ENCODE peak calls at places on chromosomes 13 and 19, in five cellular contexts. A, X, Y, Q and U are unnamed samples.

GRCh38 chr19:12139309-12139708 is 841 bp downstream of the ZNF20 start:
- DNase-seq in A (no peak), X (no peak), Y (no peak), Q (no peak), U (no peak)

GRCh38 chr13:112768795-112769411 is 79.1 kb downstream of the ATP11A start:
- DNase-seq in A (no peak), X (peak), Y (no peak), Q (no peak), U (no peak)

GRCh38 chr13:20514866-20515265 is 10.8 kb downstream of the CRYL1 start:
- DNase-seq in A (no peak), X (no peak), Y (no peak), Q (no peak), U (no peak)

GRCh38 chr19:6873708-6874431 is 13.5 kb upstream of the ADGRE1 start:
- DNase-seq in A (no peak), X (no peak), Y (no peak), Q (no peak), U (no peak)

GRCh38 chr19:2454962-2455409 is 1.8 kb downstream of the LMNB2 start:
- DNase-seq in A (no peak), X (no peak), Y (no peak), Q (no peak), U (no peak)

GRCh38 chr19:14089662-14090508 is 666 bp downstream of the SAMD1 start:
- DNase-seq in A (no peak), X (peak), Y (peak), Q (no peak), U (peak)

GRCh38 chr19:51749979-51750378 is 1.7 kb downstream of the FPR1 start:
- DNase-seq in A (no peak), X (no peak), Y (no peak), Q (no peak), U (no peak)

GRCh38 chr19:8702350-8702749 is 3.8 kb upstream of the ACTL9 start:
- DNase-seq in A (no peak), X (no peak), Y (no peak), Q (no peak), U (no peak)

GRCh38 chr13:43522788-43523187 is 264.0 kb downstream of the ENOX1 start:
- DNase-seq in A (no peak), X (no peak), Y (no peak), Q (no peak), U (no peak)